ENCODE peak calls at places on chromosome 1, in nine cellular contexts. Z is SK-N-MC; S is activated T-helper 1 cell treated with Interleukin-2 at 50 U/mL for 16 hours; W is activated naive CD4-positive, alpha-beta T cell; Q is stimulated activated CD4-positive, alpha-beta T cell treated with anti-CD3 and anti-CD28 coated beads, Interleukin-1b, Interleukin-23, amount 100 ng/mL, for 24 hours; J is ELR; P is BE2C; C is GM10248; Y is heart right ventricle. X is an unnamed sample.

GRCh38 chr1:202323731-202324130 is 18.0 kb downstream of the UBE2T start:
- DNase-seq in P (no peak), J (no peak), S (no peak), Q (no peak), C (no peak), W (no peak), Z (no peak), Y (no peak), X (no peak)

GRCh38 chr1:93814059-93814794 is 64.8 kb downstream of the DNTTIP2 start:
- DNase-seq in W (no peak), Z (no peak), Y (peak), P (peak), S (no peak), J (peak), Q (peak), C (peak), X (peak)

GRCh38 chr1:182527680-182528079 is 61.4 kb downstream of the RNASEL start:
- DNase-seq in Z (no peak), Q (no peak), C (no peak), S (no peak), P (no peak), Y (no peak), W (no peak), J (peak), X (no peak)

GRCh38 chr1:110421159-110421777 is 13.8 kb upstream of the LAMTOR5 start:
- DNase-seq in Y (no peak), P (no peak), W (no peak), Q (no peak), C (no peak), Z (no peak), S (no peak), J (peak), X (no peak)

GRCh38 chr1:100494393-100495084 is 43.4 kb upstream of the GPR88 start:
- DNase-seq in J (peak), W (no peak), P (no peak), Z (no peak), S (no peak), C (no peak), Y (no peak), Q (no peak), X (no peak)

GRCh38 chr1:9629445-9630201 is 21.9 kb upstream of the PIK3CD start:
- DNase-seq in Z (no peak), C (peak), Y (peak), S (peak), W (peak), Q (no peak), J (no peak), P (no peak), X (peak)

GRCh38 chr1:22673486-22674409 is 20.7 kb downstream of the C1QB start:
- DNase-seq in J (peak), Z (peak), P (peak), W (no peak), C (peak), Q (no peak), Y (peak), S (no peak), X (peak)

GRCh38 chr1:73604739-73605138 is 593.2 kb downstream of the LRRIQ3 start:
- DNase-seq in Y (no peak), S (no peak), Q (no peak), W (no peak), J (peak), C (no peak), P (no peak), Z (no peak), X (no peak)

X was measured in GM12865.